ENCODE peak calls at places on chromosomes 13 and 19, in six cellular contexts. R, T, M, G, B and U are unnamed samples.

GRCh38 chr13:30256713-30257432 is 50.5 kb downstream of the KATNAL1 start:
- DNase-seq in M (no peak), T (no peak), B (no peak), G (no peak), R (no peak), U (no peak)

GRCh38 chr19:28687296-28687695 is 525.7 kb downstream of the UQCRFS1 start:
- DNase-seq in G (no peak), T (no peak), M (no peak), B (no peak), R (no peak), U (no peak)

GRCh38 chr13:99926014-99926731 is 45.4 kb downstream of the ZIC5 start:
- DNase-seq in G (peak), M (peak), R (no peak), B (peak), T (no peak), U (peak)

GRCh38 chr19:48726573-48726972 is 7.0 kb upstream of the MAMSTR start:
- DNase-seq in G (no peak), M (no peak), R (no peak), T (no peak), B (no peak), U (no peak)

GRCh38 chr13:94708031-94708571 is 4.2 kb downstream of the SOX21 start:
- DNase-seq in T (no peak), R (no peak), G (no peak), B (peak), M (no peak), U (no peak)

GRCh38 chr13:50168803-50169202 is 153.6 kb downstream of the KCNRG start:
- DNase-seq in G (no peak), R (no peak), M (no peak), B (no peak), T (no peak), U (peak)

GRCh38 chr13:46126074-46126473 is 21.2 kb upstream of the CPB2 start:
- DNase-seq in T (no peak), M (no peak), R (no peak), B (no peak), G (no peak), U (no peak)

GRCh38 chr13:20387006-20387405 is 138.7 kb downstream of the CRYL1 start:
- DNase-seq in B (no peak), R (no peak), T (no peak), G (no peak), M (no peak), U (no peak)